ENCODE peak calls at places on chromosomes 2 and 18, in five cellular contexts. T is H9; I is activated T-cell treated with anti-CD3 and anti-CD28 coated beads, Interleukin-2, amount 50 U/mL, for 1 hour; W is islet precursor cell; K is activated CD4-positive, alpha-beta T cell treated with anti-CD3 and anti-CD28 coated beads, Interleukin-2, amount 50 U/mL, for 4 hours. O is an unnamed sample.

GRCh38 chr18:45054595-45054994 is 373.9 kb downstream of the SETBP1 start:
- DNase-seq in T (no peak), I (no peak), W (no peak), K (no peak), O (no peak)

GRCh38 chr2:121372756-121373353 is 87.9 kb upstream of the TFCP2L1 start:
- DNase-seq in T (no peak), I (no peak), W (no peak), K (no peak), O (no peak)

GRCh38 chr2:120661551-120661950 is 74.1 kb upstream of the GLI2 start:
- DNase-seq in T (peak), I (no peak), W (peak), K (no peak), O (no peak)

GRCh38 chr2:101975171-101975870 is 16.4 kb upstream of the IL1R2 start:
- DNase-seq in T (no peak), I (no peak), W (no peak), K (no peak), O (no peak)

GRCh38 chr2:128384956-128385355 is 66.3 kb upstream of the HS6ST1 start:
- DNase-seq in T (peak), I (no peak), W (peak), K (no peak), O (peak)

GRCh38 chr18:23043803-23044376 is 91.4 kb upstream of the CABLES1 start:
- DNase-seq in T (no peak), I (no peak), W (no peak), K (no peak), O (no peak)

GRCh38 chr2:55309441-55309840 is 40.4 kb upstream of the MTIF2 start:
- DNase-seq in T (no peak), I (no peak), W (no peak), K (no peak), O (no peak)

GRCh38 chr18:12049983-12050811 is 43.4 kb upstream of the ANKRD62 start:
- DNase-seq in T (no peak), I (no peak), W (no peak), K (no peak), O (no peak)

GRCh38 chr2:193985272-193985671 is 1671.8 kb upstream of the SLC39A10 start:
- DNase-seq in T (no peak), I (no peak), W (no peak), K (no peak), O (no peak)

GRCh38 chr2:264493-265468 is at the start of gene ACP1:
- DNase-seq in T (peak), I (peak), W (peak), K (peak), O (peak)

GRCh38 chr18:8601277-8602032 is 7.8 kb upstream of the RAB12 start:
- DNase-seq in T (no peak), I (no peak), W (no peak), K (no peak), O (no peak)

GRCh38 chr2:184336688-184337087 is 261.6 kb upstream of the ZNF804A start:
- DNase-seq in T (no peak), I (no peak), W (no peak), K (no peak), O (no peak)

GRCh38 chr2:96315400-96316071 is 9.6 kb upstream of the ITPRIPL1 start:
- DNase-seq in T (no peak), I (peak), W (peak), K (no peak), O (peak)

GRCh38 chr18:67652296-67652695 is 135.8 kb upstream of the DSEL start:
- DNase-seq in T (no peak), I (no peak), W (no peak), K (no peak), O (no peak)

GRCh38 chr2:187078297-187078696 is 229.3 kb upstream of the ZSWIM2 start:
- DNase-seq in T (no peak), I (no peak), W (no peak), K (no peak), O (no peak)

GRCh38 chr2:241983571-241984270 is 114.2 kb downstream of the RTP5 start:
- DNase-seq in T (peak), I (no peak), W (peak), K (no peak), O (no peak)

GRCh38 chr18:70332694-70333093 is 43.8 kb downstream of the SOCS6 start:
- DNase-seq in T (no peak), I (no peak), W (no peak), K (no peak), O (no peak)

GRCh38 chr18:13558132-13558531 is 168.2 kb downstream of the FAM210A start:
- DNase-seq in T (peak), I (peak), W (peak), K (no peak), O (no peak)

GRCh38 chr2:177449159-177449558 is 56.6 kb downstream of the AGPS start:
- DNase-seq in T (no peak), I (no peak), W (no peak), K (no peak), O (no peak)

GRCh38 chr2:30239308-30240161 is 8.2 kb downstream of the LBH start:
- DNase-seq in T (peak), I (peak), W (peak), K (peak), O (peak)

GRCh38 chr2:158346041-158346440 is 110.5 kb downstream of the CCDC148 start:
- DNase-seq in T (no peak), I (no peak), W (no peak), K (no peak), O (no peak)

GRCh38 chr2:12099374-12099773 is 352.9 kb downstream of the LPIN1 start:
- DNase-seq in T (no peak), I (no peak), W (no peak), K (no peak), O (no peak)

GRCh38 chr18:31493941-31494340 is 4.0 kb upstream of the DSG2 start:
- DNase-seq in T (no peak), I (no peak), W (no peak), K (no peak), O (no peak)

GRCh38 chr2:75605770-75606535 is 40.6 kb upstream of the MRPL19 start:
- DNase-seq in T (no peak), I (no peak), W (peak), K (no peak), O (no peak)

GRCh38 chr2:131493199-131494018 is 1.2 kb upstream of the MZT2A start:
- DNase-seq in T (no peak), I (no peak), W (no peak), K (no peak), O (no peak)

GRCh38 chr2:158094487-158095092 is 7.1 kb upstream of the UPP2 start:
- DNase-seq in T (no peak), I (no peak), W (no peak), K (no peak), O (no peak)

GRCh38 chr2:168686485-168687191 is 115.8 kb upstream of the NOSTRIN start:
- DNase-seq in T (no peak), I (no peak), W (no peak), K (no peak), O (no peak)

GRCh38 chr2:98530114-98530513 is 78.2 kb downstream of the COA5 start:
- DNase-seq in T (no peak), I (no peak), W (no peak), K (no peak), O (no peak)

GRCh38 chr18:22639026-22639463 is 221.3 kb upstream of the CTAGE1 start:
- DNase-seq in T (no peak), I (no peak), W (no peak), K (no peak), O (no peak)

GRCh38 chr2:229401126-229401865 is 130.2 kb upstream of the PID1 start:
- DNase-seq in T (no peak), I (no peak), W (no peak), K (no peak), O (no peak)

O was measured in activated effector memory CD4-positive, alpha-beta T cell treated with anti-CD3 and anti-CD28 coated beads, Interleukin-2, amount 50 U/mL, for 16 hours.